ENCODE peak calls at places on chromosomes 5 and 9, in four cellular contexts. F, I, P and R are unnamed samples.

GRCh38 chr9:122144836-122145235 is 14.7 kb downstream of the NDUFA8 start:
- DNase-seq in F (no peak), I (no peak), P (no peak), R (no peak)

GRCh38 chr9:27353405-27354229 is 56.7 kb upstream of the EQTN start:
- DNase-seq in F (no peak), I (no peak), P (no peak), R (no peak)

GRCh38 chr5:68070641-68071191 is 144.8 kb upstream of the PIK3R1 start:
- DNase-seq in F (no peak), I (no peak), P (no peak), R (no peak)

GRCh38 chr9:96556701-96557461 is 62.8 kb downstream of the CDC14B start:
- DNase-seq in F (no peak), I (no peak), P (no peak), R (no peak)

GRCh38 chr9:137449931-137450537 is 8.9 kb upstream of the ENTPD8 start:
- DNase-seq in F (no peak), I (no peak), P (no peak), R (no peak)

GRCh38 chr5:38541174-38541724 is 15.2 kb downstream of the LIFR start:
- DNase-seq in F (no peak), I (no peak), P (no peak), R (no peak)

GRCh38 chr5:11166906-11167305 is 405.9 kb upstream of the DAP start:
- DNase-seq in F (no peak), I (no peak), P (no peak), R (no peak)

GRCh38 chr5:75510836-75511434 is 494 bp downstream of the CERT1 start:
- DNase-seq in F (peak), I (peak), P (peak), R (peak)

GRCh38 chr5:57094753-57095683 is 78.8 kb upstream of the GPBP1 start:
- DNase-seq in F (no peak), I (peak), P (peak), R (no peak)

GRCh38 chr5:130502702-130503101 is 598.4 kb downstream of the CHSY3 start:
- DNase-seq in F (no peak), I (no peak), P (no peak), R (no peak)

GRCh38 chr9:79799691-79800345 is 228.1 kb downstream of the TLE4 start:
- DNase-seq in F (no peak), I (no peak), P (no peak), R (no peak)

GRCh38 chr9:128358090-128358489 is 13.1 kb upstream of the URM1 start:
- DNase-seq in F (no peak), I (no peak), P (no peak), R (no peak)

GRCh38 chr5:175766963-175767362 is 104.4 kb upstream of the CPLX2 start:
- DNase-seq in F (no peak), I (no peak), P (no peak), R (no peak)

GRCh38 chr9:104544644-104545043 is 8.0 kb upstream of the OR13C3 start:
- DNase-seq in F (no peak), I (no peak), P (no peak), R (no peak)

GRCh38 chr5:134146651-134147544 is 29.9 kb downstream of the SKP1 start:
- DNase-seq in F (no peak), I (no peak), P (no peak), R (no peak)

GRCh38 chr9:22469928-22470544 is 23.4 kb downstream of the DMRTA1 start:
- DNase-seq in F (no peak), I (peak), P (peak), R (no peak)

GRCh38 chr5:115888027-115888426 is 46.3 kb downstream of the AP3S1 start:
- DNase-seq in F (no peak), I (no peak), P (peak), R (no peak)

GRCh38 chr5:89283758-89284493 is 400.9 kb upstream of the MEF2C start:
- DNase-seq in F (no peak), I (no peak), P (no peak), R (no peak)

GRCh38 chr5:157484768-157485167 is 24.8 kb downstream of the NIPAL4 start:
- DNase-seq in F (no peak), I (no peak), P (no peak), R (no peak)

GRCh38 chr9:123753011-123753410 is 176.9 kb downstream of the DENND1A start:
- DNase-seq in F (no peak), I (no peak), P (no peak), R (no peak)

GRCh38 chr5:73450672-73451217 is 2.2 kb upstream of the FOXD1 start:
- DNase-seq in F (no peak), I (no peak), P (no peak), R (no peak)

GRCh38 chr5:111574316-111574715 is 62.0 kb upstream of the STARD4 start:
- DNase-seq in F (no peak), I (no peak), P (no peak), R (no peak)

GRCh38 chr5:170941788-170942187 is 80.0 kb downstream of the RANBP17 start:
- DNase-seq in F (no peak), I (no peak), P (no peak), R (no peak)

GRCh38 chr5:151006704-151007334 is 13.6 kb upstream of the GPX3 start:
- DNase-seq in F (no peak), I (no peak), P (no peak), R (no peak)

GRCh38 chr9:93595861-93596365 is 19.5 kb downstream of the PHF2 start:
- DNase-seq in F (no peak), I (no peak), P (no peak), R (no peak)

GRCh38 chr5:886716-887325 is 5.8 kb downstream of the BRD9 start:
- DNase-seq in F (no peak), I (no peak), P (no peak), R (no peak)

GRCh38 chr9:87787735-87788134 is 61.8 kb downstream of the CTSL start:
- DNase-seq in F (no peak), I (no peak), P (no peak), R (no peak)